ENCODE peak calls at places on chromosomes 7 and 10, in four cellular contexts. O is left ventricle myocardium inferior, N is fibroblast of pulmonary artery, P is foreskin fibroblast. S is an unnamed sample.

GRCh38 chr10:23095966-23096813 is 811 bp downstream of the MSRB2 start:
- DNase-seq in P (peak), N (peak), O (peak), S (peak)

GRCh38 chr7:30474893-30475292 is 3.7 kb downstream of the NOD1 start:
- DNase-seq in P (peak), O (no peak), N (peak), S (peak)

GRCh38 chr7:42414028-42414427 is 177.0 kb upstream of the GLI3 start:
- DNase-seq in N (no peak), O (no peak), P (peak), S (no peak)

GRCh38 chr7:2195403-2196246 is 37.1 kb downstream of the MAD1L1 start:
- DNase-seq in O (peak), P (peak), N (no peak), S (no peak)

GRCh38 chr10:96222441-96222840 is 48.9 kb downstream of the BLNK start:
- DNase-seq in N (no peak), P (no peak), O (no peak), S (no peak)

GRCh38 chr7:131521651-131522163 is 34.7 kb downstream of the PODXL start:
- DNase-seq in O (no peak), N (no peak), P (no peak), S (peak)

GRCh38 chr7:134315679-134316538 is 821 bp downstream of the SLC35B4 start:
- DNase-seq in N (peak), P (peak), O (no peak), S (peak)

GRCh38 chr7:137157256-137157655 is 186.3 kb downstream of the PTN start:
- DNase-seq in P (no peak), N (no peak), O (no peak), S (no peak)

GRCh38 chr10:79060641-79061255 is 8.0 kb upstream of the ZMIZ1 start:
- DNase-seq in P (no peak), N (no peak), O (peak), S (no peak)

GRCh38 chr10:97109562-97109961 is 76.2 kb downstream of the SLIT1 start:
- DNase-seq in O (no peak), P (no peak), N (no peak), S (no peak)

GRCh38 chr10:79376751-79377556 is 29.7 kb downstream of the PPIF start:
- DNase-seq in P (no peak), N (no peak), O (no peak), S (no peak)

GRCh38 chr7:45217358-45217757 is 59.8 kb downstream of the RAMP3 start:
- DNase-seq in N (no peak), O (no peak), P (peak), S (no peak)

GRCh38 chr10:47361293-47361692 is 13.1 kb downstream of the RBP3 start:
- DNase-seq in N (peak), O (no peak), P (peak), S (peak)

GRCh38 chr10:52895066-52895465 is 122.5 kb upstream of the MBL2 start:
- DNase-seq in O (no peak), N (no peak), P (no peak), S (no peak)

GRCh38 chr7:128158370-128158769 is 82.7 kb upstream of the LEP start:
- DNase-seq in O (no peak), P (no peak), N (no peak), S (no peak)

GRCh38 chr7:39888171-39888853 is 61.7 kb upstream of the CDK13 start:
- DNase-seq in P (no peak), N (no peak), O (no peak), S (no peak)

GRCh38 chr10:102112210-102112817 is 7.9 kb downstream of the LDB1 start:
- DNase-seq in O (no peak), N (no peak), P (no peak), S (no peak)

GRCh38 chr7:83476501-83476900 is 172.4 kb downstream of the SEMA3E start:
- DNase-seq in O (no peak), P (no peak), N (no peak), S (no peak)

GRCh38 chr10:35639651-35640311 is 2.3 kb downstream of the FZD8 start:
- DNase-seq in N (peak), P (peak), O (peak), S (peak)

GRCh38 chr7:38222481-38223096 is 44.5 kb downstream of the STARD3NL start:
- DNase-seq in N (peak), O (no peak), P (peak), S (peak)

GRCh38 chr10:81600185-81600584 is 274.8 kb upstream of the NRG3 start:
- DNase-seq in P (peak), O (no peak), N (peak), S (no peak)

GRCh38 chr10:73940634-73941221 is 29.8 kb downstream of the PLAU start:
- DNase-seq in O (peak), N (peak), P (peak), S (peak)

DNA sequence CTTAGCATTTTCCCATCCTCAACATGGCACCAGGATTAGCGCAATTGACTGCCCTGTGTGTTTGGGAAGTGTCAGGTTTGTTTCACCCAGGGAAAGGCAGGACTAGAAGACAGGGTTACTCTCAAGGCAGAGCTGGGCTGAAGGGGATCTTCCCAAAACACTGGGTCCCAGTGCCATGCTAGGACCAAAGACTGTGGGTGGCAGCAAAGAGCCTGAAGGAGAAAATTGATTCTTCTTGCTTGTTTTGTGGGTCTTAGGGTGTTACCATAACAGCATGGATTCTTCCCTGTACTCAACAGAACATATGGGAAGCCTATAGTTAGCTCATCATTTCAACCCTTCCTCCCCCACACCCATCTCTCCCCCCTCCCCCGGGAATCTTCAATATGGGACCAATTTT is 42.4 kb downstream of the TEX36 start:
- DNase-seq in N (no peak), P (no peak), O (no peak), S (no peak)
- TF ChIP-seq CTCF in N (no peak), P (no peak), O (no peak), S (no peak)

GRCh38 chr7:51467384-51468017 is 150.9 kb upstream of the COBL start:
- DNase-seq in P (no peak), N (no peak), O (no peak), S (no peak)

GRCh38 chr7:51472873-51473272 is 156.3 kb upstream of the COBL start:
- DNase-seq in P (no peak), O (no peak), N (no peak), S (no peak)

GRCh38 chr7:51471199-51472016 is 154.8 kb upstream of the COBL start:
- DNase-seq in P (no peak), O (no peak), N (no peak), S (no peak)

GRCh38 chr7:51477323-51477722 is 160.7 kb upstream of the COBL start:
- DNase-seq in N (no peak), O (no peak), P (no peak), S (no peak)

DNA sequence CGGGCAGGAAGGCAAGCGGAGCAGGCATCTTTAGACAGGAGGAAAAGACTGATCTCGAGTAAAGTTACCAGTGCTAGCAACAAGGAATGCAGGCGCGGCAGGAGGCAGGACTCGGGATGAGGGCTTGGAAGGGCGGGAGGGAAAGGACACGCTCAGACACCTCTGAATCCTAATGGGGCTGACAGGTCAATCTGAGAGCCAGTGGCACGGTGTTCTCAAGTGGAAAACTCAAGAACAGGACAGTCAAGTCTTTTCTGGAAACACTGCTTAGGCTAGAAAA is 155.3 kb upstream of the COBL start:
- DNase-seq in P (no peak), O (no peak), N (no peak), S (no peak)
- H3K4me3 ChIP-seq in P (no peak), O (no peak), N (no peak), S (no peak)

GRCh38 chr7:19747740-19748339 is 25.6 kb downstream of the TMEM196 start:
- DNase-seq in O (no peak), P (peak), N (peak), S (peak)
- TF ChIP-seq CTCF in O (peak), P (peak), N (peak), S (peak)

GRCh38 chr7:100342761-100343160 is 15.2 kb upstream of the PILRB start:
- DNase-seq in N (no peak), P (no peak), O (no peak), S (no peak)
- H3K4me3 ChIP-seq in N (no peak), P (no peak), O (no peak), S (no peak)

S was measured in fibroblast of the aortic adventitia.